ENCODE peak calls at places on chromosomes 7 and 10, in four cellular contexts. W is keratinocyte, J is GM23338, B is neural progenitor cell. T is an unnamed sample.

GRCh38 chr7:36312064-36312914 is 77.4 kb upstream of the ANLN start:
- DNase-seq in W (no peak), B (peak; percentile 65), J (peak; percentile 83), T (no peak)

GRCh38 chr10:33136271-33136670 is 178.2 kb upstream of the ITGB1 start:
- DNase-seq in J (no peak), W (peak; percentile 15), B (no peak), T (no peak)

GRCh38 chr7:716212-716611 is 10.3 kb upstream of the DNAAF5 start:
- DNase-seq in B (no peak), J (no peak), W (no peak), T (no peak)

GRCh38 chr7:17405786-17406185 is 107.3 kb downstream of the AHR start:
- DNase-seq in W (no peak), J (no peak), B (no peak), T (peak; percentile 86)

GRCh38 chr7:128265906-128266300 is 24.8 kb downstream of the LEP start:
- DNase-seq in W (no peak), J (no peak), B (no peak), T (no peak)

GRCh38 chr10:33331020-33331557 is 3.4 kb downstream of the NRP1 start:
- DNase-seq in W (no peak), J (no peak), B (peak; percentile 52), T (no peak)

GRCh38 chr7:117248810-117249209 is 74.0 kb downstream of the WNT2 start:
- DNase-seq in B (no peak), J (no peak), W (no peak), T (no peak)

GRCh38 chr10:28302012-28302667 is 724 bp downstream of the MPP7 start:
- DNase-seq in W (no peak), J (peak; percentile 49), B (peak; percentile 38), T (no peak)

GRCh38 chr7:155178096-155178495 is 108.0 kb downstream of the HTR5A start:
- DNase-seq in J (no peak), W (no peak), B (no peak), T (no peak)

GRCh38 chr10:15228426-15228825 is 59.9 kb upstream of the NMT2 start:
- DNase-seq in J (no peak), W (no peak), B (no peak), T (no peak)

GRCh38 chr10:14126697-14127440 is 203.9 kb downstream of the FRMD4A start:
- DNase-seq in W (no peak), B (no peak), J (no peak), T (peak; percentile 5)

GRCh38 chr10:80154978-80155695 is 22.6 kb downstream of the PLAC9 start:
- DNase-seq in B (no peak), J (no peak), W (peak; percentile 87), T (peak; percentile 64)

GRCh38 chr10:47031251-47031952 is 120.2 kb downstream of the PTPN20 start:
- DNase-seq in J (peak; percentile 52), W (no peak), B (peak; percentile 29), T (no peak)

GRCh38 chr10:84908491-84908890 is 580.1 kb downstream of the CCSER2 start:
- DNase-seq in W (no peak), B (no peak), J (no peak), T (no peak)

GRCh38 chr7:140512317-140513000 is 33.2 kb upstream of the MKRN1 start:
- DNase-seq in B (no peak), J (no peak), W (no peak), T (peak; percentile 89)

GRCh38 chr10:12605580-12606405 is 256.4 kb downstream of the CAMK1D start:
- DNase-seq in W (no peak), J (no peak), B (peak; percentile 8), T (peak; percentile 81)

GRCh38 chr7:34675749-34676374 is 17.8 kb downstream of the NPSR1 start:
- DNase-seq in B (peak; percentile 60), J (peak; percentile 75), W (no peak), T (no peak)

GRCh38 chr7:106737202-106737562 is 76.2 kb upstream of the CCDC71L start:
- DNase-seq in W (no peak), J (peak; percentile 14), B (no peak), T (no peak)

GRCh38 chr7:83161851-83162401 is 758 bp downstream of the PCLO start:
- DNase-seq in J (no peak), W (no peak), B (peak; percentile 2), T (no peak)

GRCh38 chr7:14596421-14596820 is 306.1 kb downstream of the DGKB start:
- DNase-seq in J (no peak), W (no peak), B (no peak), T (no peak)

GRCh38 chr10:13790196-13790595 is 203.4 kb downstream of the PRPF18 start:
- DNase-seq in J (no peak), B (no peak), W (no peak), T (no peak)

GRCh38 chr7:159047536-159047935 is 97.1 kb downstream of the VIPR2 start:
- DNase-seq in B (no peak), W (no peak), J (no peak), T (no peak)

GRCh38 chr10:117362313-117362712 is 12.9 kb downstream of the PDZD8 start:
- DNase-seq in B (no peak), J (no peak), W (no peak), T (no peak)

GRCh38 chr7:20440472-20441105 is 109.9 kb downstream of the ITGB8 start:
- DNase-seq in W (peak; percentile 13), B (peak; percentile 61), J (peak; percentile 87), T (no peak)

GRCh38 chr7:36547361-36547760 is 157.7 kb downstream of the ANLN start:
- DNase-seq in J (no peak), B (no peak), W (no peak), T (no peak)

GRCh38 chr10:116431598-116431997 is 4.0 kb downstream of the PNLIPRP3 start:
- DNase-seq in W (no peak), B (no peak), J (peak; percentile 7), T (no peak)

GRCh38 chr7:130884437-130885417 is 150.7 kb upstream of the KLF14 start:
- DNase-seq in B (no peak), J (no peak), W (no peak), T (no peak)

GRCh38 chr7:2195403-2196246 is 37.1 kb downstream of the MAD1L1 start:
- DNase-seq in B (no peak), W (peak; percentile 48), J (no peak), T (no peak)

GRCh38 chr7:155166673-155167370 is 96.7 kb downstream of the HTR5A start:
- DNase-seq in J (no peak), W (peak; percentile 85), B (no peak), T (peak; percentile 69)

GRCh38 chr7:101678138-101678479 is 49.0 kb upstream of the MYL10 start:
- DNase-seq in W (no peak), J (no peak), B (no peak), T (no peak)

GRCh38 chr7:41977165-41977651 is 259.8 kb downstream of the GLI3 start:
- DNase-seq in J (peak; percentile 80), W (no peak), B (peak; percentile 63), T (no peak)

GRCh38 chr10:11282661-11283060 is 265.0 kb downstream of the CELF2 start:
- DNase-seq in J (no peak), B (no peak), W (no peak), T (no peak)

GRCh38 chr10:11282156-11282555 is 264.5 kb downstream of the CELF2 start:
- DNase-seq in J (no peak), W (no peak), B (no peak), T (no peak)

GRCh38 chr10:11284291-11285085 is 266.8 kb downstream of the CELF2 start:
- DNase-seq in J (no peak), W (no peak), B (no peak), T (no peak)

GRCh38 chr10:11286261-11286989 is 268.8 kb downstream of the CELF2 start:
- DNase-seq in J (no peak), W (no peak), B (no peak), T (no peak)

DNA sequence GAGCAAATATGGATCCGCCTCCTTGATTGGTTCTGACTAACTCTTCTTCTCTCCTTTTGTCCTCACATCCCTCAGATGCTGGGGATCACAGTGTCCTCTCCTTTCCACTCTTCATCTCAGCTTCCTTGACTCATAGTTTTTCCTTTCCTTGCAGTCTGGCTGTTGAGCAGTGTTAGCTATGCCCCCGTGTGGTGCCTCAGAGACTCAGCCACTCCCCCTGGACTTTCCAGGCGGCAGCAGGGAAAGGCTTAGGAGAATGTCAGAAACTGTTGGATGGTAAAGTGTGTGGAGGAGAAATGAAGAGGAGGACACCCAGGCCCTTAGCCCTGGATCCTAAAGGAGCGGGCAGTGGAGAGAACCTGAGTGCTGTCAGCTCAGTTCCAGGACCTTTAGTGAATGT is 267.5 kb downstream of the CELF2 start:
- DNase-seq in J (no peak), B (peak; percentile 5), W (no peak), T (no peak)
- TF ChIP-seq CTCF in J (peak; percentile 15), B (peak; percentile 29), W (no peak), T (no peak)

GRCh38 chr7:65269150-65269856 is 104.4 kb upstream of the ZNF92 start:
- DNase-seq in J (peak; percentile 99), B (peak; percentile 99), W (no peak), T (no peak)
- H2AFZ ChIP-seq in J (peak overlapping the region; percentile 94), B (peak overlapping the region; percentile 81), W (peak overlapping the region; percentile 6), T (no peak overlapping the region)

DNA sequence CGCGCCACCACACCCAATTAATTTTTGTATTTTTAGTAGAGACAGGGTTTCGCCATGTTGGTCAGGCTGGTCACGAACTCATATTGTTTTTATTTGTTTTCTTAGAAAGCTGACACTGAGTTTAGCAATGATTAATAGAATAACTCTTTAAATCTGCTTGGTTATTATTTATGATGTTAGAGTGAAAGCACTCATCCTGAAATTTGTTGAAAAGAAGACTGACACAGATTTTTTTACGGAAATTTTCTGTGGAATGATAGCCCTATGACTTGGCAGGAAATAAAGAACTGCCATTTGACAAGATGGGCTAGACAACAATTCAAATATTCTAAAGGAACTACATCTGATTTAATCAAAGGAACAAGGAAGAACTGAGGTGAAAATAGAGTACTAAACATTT is 4.3 kb upstream of the GSAP start:
- DNase-seq in B (no peak), J (no peak), W (no peak), T (no peak)
- H3K27ac ChIP-seq in B (no peak overlapping the region), J (no peak overlapping the region), W (no peak overlapping the region), T (no peak overlapping the region)

DNA sequence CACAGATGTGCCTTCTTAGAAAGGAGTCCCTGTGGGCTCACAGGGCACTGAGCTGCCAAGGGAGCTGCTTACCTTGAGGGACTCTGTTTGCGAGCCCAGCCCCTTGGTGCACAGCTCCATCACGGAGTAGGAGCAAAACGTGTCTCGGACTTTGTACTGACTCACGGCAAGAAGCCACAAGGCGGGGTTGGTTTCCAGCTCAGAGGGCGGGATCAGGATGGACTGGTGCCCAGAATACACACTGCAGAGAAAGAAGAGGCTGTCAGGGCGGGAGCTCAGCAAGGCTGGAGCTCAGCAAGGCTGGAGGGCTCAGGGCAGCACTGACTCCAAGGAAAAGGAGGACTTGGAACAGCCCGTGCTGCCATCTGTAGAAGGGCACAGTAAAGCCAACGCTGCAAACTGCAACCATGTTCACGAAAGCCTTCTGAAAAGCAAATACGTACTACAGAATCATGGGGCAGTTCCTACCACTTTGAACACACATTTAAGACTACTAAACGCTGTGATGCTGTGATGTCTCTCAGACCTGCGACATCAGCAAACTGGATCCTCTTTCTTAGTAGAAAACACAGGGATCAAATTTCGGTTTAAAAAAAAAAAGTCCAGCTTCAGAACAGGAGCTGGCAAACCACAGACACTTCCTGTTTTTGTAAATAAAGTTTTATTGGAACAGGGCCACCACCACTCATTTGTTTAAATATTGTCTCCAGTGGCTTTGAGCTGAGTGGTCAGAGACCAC is 194.3 kb downstream of the ZMYND11 start:
- DNase-seq in J (peak; percentile 37), B (peak; percentile 43), W (peak; percentile 61), T (peak; percentile 79)
- TF ChIP-seq CTCF in J (no peak), B (no peak), W (peak; percentile 1), T (no peak)

T was measured in PC-9.